ENCODE peak calls at places on chromosomes 7 and 10, in six cellular contexts. C is cardiac muscle cell, J is suprapubic skin, X is tibial artery, T is heart left ventricle, P is fibroblast of lung. S is an unnamed sample.

GRCh38 chr10:118045842-118046490 is 775 bp downstream of the RAB11FIP2 start:
- DNase-seq in P (peak; percentile 41), T (peak; percentile 56), X (peak; percentile 90), J (peak; percentile 83), C (peak; percentile 47), S (peak; percentile 41)

GRCh38 chr10:12333382-12334185 is 15.8 kb upstream of the CAMK1D start:
- DNase-seq in X (peak; percentile 92), J (peak; percentile 83), C (peak; percentile 92), P (peak; percentile 99), T (peak; percentile 78), S (no peak)

GRCh38 chr7:144144426-144144825 is 21.4 kb downstream of the OR2A14 start:
- DNase-seq in C (no peak), P (no peak), T (no peak), X (no peak), J (no peak), S (no peak)

GRCh38 chr10:112365014-112365432 is 8.9 kb upstream of the ACSL5 start:
- DNase-seq in J (no peak), X (no peak), P (no peak), C (peak; percentile 16), T (no peak), S (no peak)

GRCh38 chr7:66016131-66016461 is 34.1 kb upstream of the GUSB start:
- DNase-seq in P (peak; percentile 57), X (no peak), T (no peak), C (peak; percentile 41), J (no peak), S (no peak)

GRCh38 chr7:157502701-157503111 is 165.9 kb downstream of the DNAJB6 start:
- DNase-seq in T (peak; percentile 53), C (peak; percentile 10), J (no peak), X (peak; percentile 54), P (peak; percentile 11), S (no peak)

GRCh38 chr10:25547391-25547790 is 372.6 kb downstream of the GPR158 start:
- DNase-seq in T (no peak), J (no peak), P (peak; percentile 74), X (no peak), C (peak; percentile 75), S (no peak)

GRCh38 chr10:131015271-131015670 is 296.2 kb downstream of the TCERG1L start:
- DNase-seq in T (no peak), J (peak; percentile 37), X (no peak), C (no peak), P (no peak), S (no peak)

GRCh38 chr7:26681819-26682418 is 182.5 kb downstream of the SKAP2 start:
- DNase-seq in J (no peak), T (no peak), X (no peak), P (peak; percentile 8), C (peak; percentile 40), S (no peak)

GRCh38 chr10:52644678-52645434 is 127.7 kb downstream of the MBL2 start:
- DNase-seq in P (peak; percentile 22), X (no peak), J (no peak), T (no peak), C (peak; percentile 75), S (peak; percentile 84)

GRCh38 chr7:102991540-102992214 is 78.9 kb downstream of the LRRC17 start:
- DNase-seq in X (no peak), P (peak; percentile 100), J (no peak), T (no peak), C (peak; percentile 90), S (no peak)

GRCh38 chr7:131067220-131067619 is 260.5 kb upstream of the MKLN1 start:
- DNase-seq in P (no peak), J (no peak), T (no peak), C (peak; percentile 25), X (no peak), S (no peak)

GRCh38 chr10:110556993-110557601 is 10.4 kb upstream of the SMC3 start:
- DNase-seq in T (no peak), C (peak; percentile 73), J (no peak), X (no peak), P (peak; percentile 52), S (peak; percentile 42)

GRCh38 chr7:28623863-28624262 is 211.5 kb downstream of the CREB5 start:
- DNase-seq in C (no peak), P (no peak), T (no peak), X (no peak), J (no peak), S (no peak)

GRCh38 chr7:20459411-20459810 is 128.7 kb downstream of the ITGB8 start:
- DNase-seq in J (no peak), C (no peak), P (no peak), X (no peak), T (no peak), S (no peak)

GRCh38 chr10:76582536-76582935 is 1055.1 kb downstream of the KCNMA1 start:
- DNase-seq in C (peak; percentile 39), T (no peak), P (peak; percentile 62), X (no peak), J (no peak), S (no peak)

GRCh38 chr10:17599089-17599488 is 18.1 kb downstream of the HACD1 start:
- DNase-seq in J (no peak), C (peak; percentile 73), T (no peak), P (peak; percentile 42), X (no peak), S (peak; percentile 49)

GRCh38 chr7:45901566-45901965 is 13.3 kb downstream of the IGFBP1 start:
- DNase-seq in X (no peak), C (no peak), T (no peak), P (no peak), J (no peak), S (no peak)

GRCh38 chr7:149870274-149870673 is 3.5 kb upstream of the ATP6V0E2 start:
- DNase-seq in C (no peak), X (no peak), J (peak; percentile 38), P (no peak), T (no peak), S (no peak)

GRCh38 chr7:45700556-45700955 is 126.4 kb downstream of the ADCY1 start:
- DNase-seq in C (no peak), J (peak; percentile 80), X (no peak), T (no peak), P (no peak), S (no peak)

GRCh38 chr7:99001482-99002145 is 123.3 kb downstream of the TRRAP start:
- DNase-seq in C (no peak), P (peak; percentile 39), X (no peak), J (peak; percentile 59), T (no peak), S (no peak)

GRCh38 chr7:44281811-44282600 is 43.4 kb downstream of the CAMK2B start:
- DNase-seq in J (peak; percentile 69), C (no peak), P (no peak), X (peak; percentile 59), T (no peak), S (no peak)

GRCh38 chr10:82463165-82463564 is 588.2 kb downstream of the NRG3 start:
- DNase-seq in T (no peak), P (no peak), C (no peak), J (no peak), X (no peak), S (no peak)

GRCh38 chr7:69674701-69675182 is 76.5 kb downstream of the AUTS2 start:
- DNase-seq in C (no peak), X (no peak), P (no peak), T (no peak), J (no peak), S (no peak)

DNA sequence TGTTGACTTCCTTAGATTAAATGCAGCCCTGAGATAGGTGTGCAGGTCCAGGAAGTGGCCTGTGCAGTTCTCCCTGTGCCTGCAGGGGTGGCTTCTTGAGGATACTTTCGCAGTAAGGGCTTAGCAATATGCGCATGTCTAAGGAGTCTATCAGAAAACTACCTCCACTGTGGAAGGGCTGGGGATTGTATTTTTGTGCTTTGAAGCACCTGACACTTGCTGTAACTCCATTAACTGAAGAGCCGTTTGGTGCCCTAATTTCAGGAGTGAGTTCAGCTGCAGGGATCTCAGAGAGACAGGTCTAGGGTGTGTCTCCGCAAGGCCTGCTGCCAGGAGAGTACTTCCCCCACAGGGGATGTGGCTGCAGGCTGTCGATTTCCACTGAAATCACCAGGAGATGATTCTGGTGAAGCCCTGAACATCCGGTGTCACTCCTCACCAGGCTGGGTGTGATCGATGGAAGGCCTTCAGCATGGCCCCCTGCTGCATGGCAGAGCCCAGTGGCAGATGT is 35.5 kb downstream of the IKZF1 start:
- DNase-seq in T (no peak), P (no peak), J (no peak), C (no peak), X (no peak), S (no peak)
- TF ChIP-seq CTCF in T (no peak), P (no peak), J (no peak), C (no peak), X (no peak), S (no peak)

GRCh38 chr10:95247881-95248583 is 42.8 kb downstream of the PDLIM1 start:
- DNase-seq in T (peak; percentile 55), X (peak; percentile 28), C (no peak), J (no peak), P (no peak), S (no peak)
- H3K4me1 ChIP-seq in T (peaks cover 54% of the 10 kb centered on the region), X (peaks cover 57% of the 10 kb centered on the region), C (peaks cover 20% of the 10 kb centered on the region), J (peaks cover 18% of the 10 kb centered on the region), P (peaks cover 29% of the 10 kb centered on the region), S (peaks cover 31% of the 10 kb centered on the region)

GRCh38 chr10:119333146-119333792 is 125.9 kb downstream of the GRK5 start:
- DNase-seq in P (peak; percentile 59), J (no peak), T (peak; percentile 21), C (no peak), X (no peak), S (no peak)

GRCh38 chr10:119327096-119327745 is 119.8 kb downstream of the GRK5 start:
- DNase-seq in T (no peak), C (no peak), P (no peak), X (no peak), J (no peak), S (no peak)

GRCh38 chr10:119328222-119328621 is 120.9 kb downstream of the GRK5 start:
- DNase-seq in X (no peak), T (no peak), C (no peak), J (no peak), P (no peak), S (no peak)

GRCh38 chr10:119331031-119331430 is 123.7 kb downstream of the GRK5 start:
- DNase-seq in C (no peak), P (no peak), X (peak; percentile 88), J (no peak), T (peak; percentile 63), S (no peak)

DNA sequence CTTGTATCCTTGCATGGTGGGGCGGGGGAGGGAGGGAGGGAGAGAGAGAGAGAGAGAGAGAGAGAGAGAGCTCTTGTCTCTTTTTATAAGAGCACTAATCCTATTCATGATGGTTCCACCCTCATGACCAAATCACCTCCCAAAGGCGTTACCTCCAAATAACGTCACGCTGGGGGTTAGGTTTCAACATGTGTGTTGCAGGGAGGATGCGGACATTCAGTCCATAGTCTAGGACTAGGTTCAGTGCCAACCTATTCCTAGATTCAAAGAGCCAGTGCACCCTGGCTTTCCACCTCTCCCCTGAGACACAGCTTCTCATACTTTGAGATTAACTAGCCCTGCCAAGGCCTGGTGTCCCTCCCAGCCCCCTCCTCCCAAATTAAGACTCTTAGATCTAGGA is 123.0 kb downstream of the GRK5 start:
- DNase-seq in J (no peak), P (no peak), X (no peak), C (no peak), T (no peak), S (no peak)
- H3K9me3 ChIP-seq in J (no peaks in the 10 kb centered on the region), P (no peaks in the 10 kb centered on the region), X (no peaks in the 10 kb centered on the region), C (no peaks in the 10 kb centered on the region), T (no peaks in the 10 kb centered on the region), S (no peaks in the 10 kb centered on the region)

DNA sequence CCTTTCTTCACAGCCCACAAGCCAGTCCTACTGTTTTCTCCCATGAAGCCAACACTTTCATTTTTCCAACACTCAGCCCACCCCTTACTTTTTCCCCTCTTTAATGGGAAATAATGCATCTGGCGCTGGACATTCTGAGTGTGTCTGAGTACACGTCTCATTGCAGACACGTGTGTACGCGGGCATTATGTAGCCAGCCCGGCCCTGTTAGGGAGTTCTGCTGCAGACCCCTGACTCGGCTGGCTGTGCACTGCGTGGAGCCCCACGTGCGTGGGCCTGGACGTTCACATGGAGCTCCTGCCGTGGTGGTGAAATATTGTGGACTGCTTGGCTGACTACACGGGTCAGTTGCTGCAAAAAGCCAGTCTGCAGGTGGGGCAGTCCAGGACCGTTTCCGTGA is 233.0 kb downstream of the ADARB2 start:
- DNase-seq in P (no peak), C (no peak), X (no peak), T (no peak), J (no peak), S (no peak)
- TF ChIP-seq CTCF in P (no peak), C (no peak), X (no peak), T (no peak), J (no peak), S (no peak)

S was measured in Caco-2.